ENCODE peak calls at places on chromosomes 6 and 20, in five cellular contexts. O is IMR-90, D is neuronal stem cell, B is mesendoderm, V is H9. C is an unnamed sample.

GRCh38 chr20:34639755-34640222 is 37.1 kb downstream of the PIGU start:
- DNase-seq in O (no peak), D (no peak), B (peak), V (no peak), C (no peak)

GRCh38 chr20:5526516-5526915 is 209.8 kb upstream of the PROKR2 start:
- DNase-seq in O (no peak), D (no peak), B (peak), V (peak), C (peak)

GRCh38 chr20:23680151-23680550 is 8.7 kb downstream of the CST4 start:
- DNase-seq in O (no peak), D (no peak), B (no peak), V (no peak), C (no peak)

GRCh38 chr6:42140756-42141602 is 1.4 kb downstream of the C6orf132 start:
- DNase-seq in O (no peak), D (no peak), B (no peak), V (no peak), C (no peak)

GRCh38 chr20:4519530-4519929 is 202.2 kb upstream of the PRND start:
- DNase-seq in O (no peak), D (peak), B (peak), V (peak), C (peak)

GRCh38 chr20:56626367-56627121 is 2.6 kb upstream of the TFAP2C start:
- DNase-seq in O (no peak), D (peak), B (peak), V (peak), C (peak)

GRCh38 chr6:128131566-128131965 is 230.7 kb upstream of the THEMIS start:
- DNase-seq in O (peak), D (no peak), B (no peak), V (no peak), C (no peak)

GRCh38 chr6:162053084-162053483 is 674.5 kb downstream of the PRKN start:
- DNase-seq in O (no peak), D (no peak), B (no peak), V (no peak), C (no peak)

GRCh38 chr20:61502433-61502832 is 250.4 kb downstream of the CDH4 start:
- DNase-seq in O (peak), D (no peak), B (no peak), V (no peak), C (no peak)

GRCh38 chr20:38001173-38001875 is 31.9 kb downstream of the TTI1 start:
- DNase-seq in O (peak), D (no peak), B (no peak), V (no peak), C (peak)

GRCh38 chr6:6806793-6807518 is 218.4 kb downstream of the LY86 start:
- DNase-seq in O (no peak), D (no peak), B (no peak), V (no peak), C (peak)

GRCh38 chr6:140923048-140923447 is 1209.7 kb upstream of the GJE1 start:
- DNase-seq in O (no peak), D (no peak), B (no peak), V (no peak), C (no peak)

GRCh38 chr20:37640600-37641561 is 52.9 kb upstream of the CTNNBL1 start:
- DNase-seq in O (no peak), D (no peak), B (no peak), V (no peak), C (no peak)

GRCh38 chr20:18719426-18719825 is 94.2 kb upstream of the SCP2D1 start:
- DNase-seq in O (peak), D (no peak), B (no peak), V (no peak), C (no peak)

GRCh38 chr20:49916146-49917002 is 1.0 kb upstream of the SPATA2 start:
- DNase-seq in O (peak), D (no peak), B (peak), V (no peak), C (peak)

GRCh38 chr6:90695316-90695715 is 108.4 kb upstream of the MAP3K7 start:
- DNase-seq in O (no peak), D (no peak), B (peak), V (no peak), C (no peak)

GRCh38 chr20:63236116-63236837 is 572 bp downstream of the BIRC7 start:
- DNase-seq in O (no peak), D (no peak), B (no peak), V (no peak), C (no peak)

GRCh38 chr6:131954775-131955107 is 3.6 kb upstream of the CCN2 start:
- DNase-seq in O (peak), D (no peak), B (peak), V (no peak), C (peak)

GRCh38 chr6:109793793-109794192 is 102.7 kb downstream of the FIG4 start:
- DNase-seq in O (peak), D (no peak), B (no peak), V (no peak), C (peak)

GRCh38 chr20:17936791-17937687 is 31.6 kb downstream of the SNX5 start:
- DNase-seq in O (peak), D (no peak), B (peak), V (no peak), C (peak)

GRCh38 chr6:37142047-37142614 is 27.8 kb upstream of the PIM1 start:
- DNase-seq in O (peak), D (no peak), B (no peak), V (no peak), C (peak)

GRCh38 chr6:42236680-42237473 is 19.2 kb upstream of the MRPS10 start:
- DNase-seq in O (no peak), D (no peak), B (no peak), V (peak), C (no peak)

GRCh38 chr6:33607126-33607783 is 13.9 kb upstream of the ITPR3 start:
- DNase-seq in O (no peak), D (no peak), B (no peak), V (no peak), C (no peak)

GRCh38 chr20:53748821-53749402 is 155.3 kb upstream of the ZNF217 start:
- DNase-seq in O (peak), D (no peak), B (no peak), V (no peak), C (no peak)

GRCh38 chr20:9323622-9324021 is 190.8 kb upstream of the LAMP5 start:
- DNase-seq in O (no peak), D (no peak), B (peak), V (peak), C (no peak)

GRCh38 chr6:139251377-139252017 is 40.3 kb downstream of the TXLNB start:
- DNase-seq in O (no peak), D (no peak), B (no peak), V (no peak), C (no peak)

GRCh38 chr20:48639899-48640298 is 187.9 kb downstream of the PREX1 start:
- DNase-seq in O (no peak), D (no peak), B (no peak), V (no peak), C (no peak)

GRCh38 chr20:44273231-44274215 is 26.4 kb downstream of the GDAP1L1 start:
- DNase-seq in O (no peak), D (no peak), B (no peak), V (no peak), C (no peak)

GRCh38 chr6:57190140-57190539 is 18.0 kb downstream of the BAG2 start:
- DNase-seq in O (peak), D (no peak), B (peak), V (no peak), C (no peak)

GRCh38 chr6:53651149-53651763 is 14.3 kb downstream of the KLHL31 start:
- DNase-seq in O (peak), D (peak), B (peak), V (peak), C (peak)

GRCh38 chr20:56414842-56415765 is 3.0 kb downstream of the CASS4 start:
- DNase-seq in O (peak), D (no peak), B (no peak), V (no peak), C (no peak)

GRCh38 chr20:62855120-62855519 is 6.5 kb downstream of the TCFL5 start:
- DNase-seq in O (no peak), D (no peak), B (no peak), V (no peak), C (no peak)

GRCh38 chr6:25034477-25034876 is 98.7 kb upstream of the RIPOR2 start:
- DNase-seq in O (no peak), D (no peak), B (no peak), V (no peak), C (no peak)

GRCh38 chr20:10619427-10619826 is 54.4 kb downstream of the JAG1 start:
- DNase-seq in O (peak), D (no peak), B (peak), V (no peak), C (no peak)

GRCh38 chr6:157682856-157683481 is 140.1 kb upstream of the SNX9 start:
- DNase-seq in O (peak), D (no peak), B (no peak), V (no peak), C (peak)

GRCh38 chr6:108163644-108164536 is 1.9 kb upstream of the NR2E1 start:
- DNase-seq in O (no peak), D (no peak), B (no peak), V (peak), C (peak)

GRCh38 chr20:25579081-25579770 is 6.1 kb downstream of the NINL start:
- DNase-seq in O (no peak), D (no peak), B (peak), V (no peak), C (no peak)

GRCh38 chr6:28598757-28599686 is 73.3 kb downstream of the GPX5 start:
- DNase-seq in O (no peak), D (no peak), B (no peak), V (no peak), C (no peak)

GRCh38 chr6:127131772-127132171 is 13.3 kb downstream of the RSPO3 start:
- DNase-seq in O (no peak), D (no peak), B (no peak), V (no peak), C (no peak)

GRCh38 chr6:35494161-35494563 is 2.7 kb downstream of the TEAD3 start:
- DNase-seq in O (peak), D (no peak), B (no peak), V (peak), C (no peak)

GRCh38 chr6:35490821-35491557 is 5.9 kb downstream of the TEAD3 start:
- DNase-seq in O (no peak), D (no peak), B (no peak), V (no peak), C (no peak)

GRCh38 chr6:35493307-35493983 is 3.4 kb downstream of the TEAD3 start:
- DNase-seq in O (no peak), D (no peak), B (no peak), V (no peak), C (peak)

GRCh38 chr6:35491558-35492541 is 5.0 kb downstream of the TEAD3 start:
- DNase-seq in O (no peak), D (no peak), B (no peak), V (peak), C (peak)

DNA sequence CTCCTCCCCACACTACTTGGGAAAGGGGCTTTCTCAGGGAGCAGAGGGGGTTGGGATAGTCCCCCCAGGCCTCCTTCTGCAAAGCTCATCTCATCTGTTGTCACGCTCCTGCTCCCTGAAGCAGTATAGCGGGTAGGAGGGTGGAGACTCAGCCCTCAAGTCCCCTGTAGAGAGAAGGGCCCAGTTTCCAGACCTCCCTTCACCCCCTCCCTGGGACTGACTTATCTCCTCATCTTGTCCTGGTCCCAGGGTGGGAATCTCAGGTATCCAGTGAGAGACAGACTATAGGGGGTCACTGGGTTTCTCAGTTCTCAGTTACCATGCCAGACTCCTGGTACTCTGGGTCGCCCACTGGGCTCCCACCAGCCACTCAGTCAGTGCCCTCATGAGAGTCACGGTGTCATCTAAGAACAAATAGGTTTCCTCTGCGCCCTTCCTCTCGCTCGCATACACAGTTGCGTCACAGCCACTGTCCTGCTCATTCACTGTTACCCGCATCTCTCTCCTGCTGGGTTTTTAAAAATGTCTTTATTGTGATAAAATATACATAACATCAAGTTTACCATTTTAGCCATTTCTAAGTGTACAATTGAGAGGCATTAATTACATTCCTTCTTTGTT is 4.1 kb downstream of the TEAD3 start:
- DNase-seq in O (no peak), D (no peak), B (no peak), V (no peak), C (peak)
- H3K9ac ChIP-seq in O (no peak), D (no peak), B (peak), V (no peak), C (no peak)

DNA sequence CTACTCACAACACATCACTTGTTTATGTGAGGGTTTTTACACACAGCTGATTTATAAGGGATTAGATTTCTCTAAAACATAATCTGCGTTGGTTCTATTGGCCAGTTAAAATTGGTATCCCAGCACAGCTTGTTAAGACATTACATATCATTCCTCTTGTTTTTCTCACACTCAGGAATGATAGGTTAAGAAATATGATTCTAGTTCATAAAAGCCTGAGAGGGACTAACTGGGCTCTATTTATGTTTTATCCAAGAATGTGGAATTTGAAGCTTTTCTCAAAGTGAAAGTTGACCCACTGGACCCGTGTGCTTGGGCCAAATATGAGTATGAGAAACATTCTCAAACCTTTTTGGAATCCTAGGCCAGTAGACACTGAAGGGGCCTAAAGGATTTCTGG is 117.3 kb downstream of the TMEM170B start:
- DNase-seq in O (peak), D (no peak), B (no peak), V (no peak), C (peak)
- H2BK5ac ChIP-seq in O (peak), D (no peak), B (no peak), V (no peak), C (no peak)

GRCh38 chr6:149433901-149434300 is 33.8 kb downstream of the SUMO4 start:
- DNase-seq in O (no peak), D (no peak), B (no peak), V (no peak), C (no peak)

GRCh38 chr6:149433405-149433804 is 33.3 kb downstream of the SUMO4 start:
- DNase-seq in O (no peak), D (no peak), B (no peak), V (no peak), C (no peak)

GRCh38 chr6:149428606-149429005 is 28.5 kb downstream of the SUMO4 start:
- DNase-seq in O (no peak), D (no peak), B (no peak), V (no peak), C (no peak)

GRCh38 chr6:149429427-149430360 is 29.6 kb downstream of the SUMO4 start:
- DNase-seq in O (no peak), D (no peak), B (no peak), V (no peak), C (no peak)

GRCh38 chr6:149431905-149432775 is 32.1 kb downstream of the SUMO4 start:
- DNase-seq in O (peak), D (peak), B (peak), V (peak), C (peak)
- H3K9ac ChIP-seq in O (no peak), D (no peak), B (no peak), V (no peak), C (peak)

GRCh38 chr6:151294561-151295101 is 54.9 kb downstream of the AKAP12 start:
- DNase-seq in O (peak), D (no peak), B (no peak), V (no peak), C (peak)
- H2BK5ac ChIP-seq in O (no peak), D (no peak), B (no peak), V (no peak), C (no peak)

DNA sequence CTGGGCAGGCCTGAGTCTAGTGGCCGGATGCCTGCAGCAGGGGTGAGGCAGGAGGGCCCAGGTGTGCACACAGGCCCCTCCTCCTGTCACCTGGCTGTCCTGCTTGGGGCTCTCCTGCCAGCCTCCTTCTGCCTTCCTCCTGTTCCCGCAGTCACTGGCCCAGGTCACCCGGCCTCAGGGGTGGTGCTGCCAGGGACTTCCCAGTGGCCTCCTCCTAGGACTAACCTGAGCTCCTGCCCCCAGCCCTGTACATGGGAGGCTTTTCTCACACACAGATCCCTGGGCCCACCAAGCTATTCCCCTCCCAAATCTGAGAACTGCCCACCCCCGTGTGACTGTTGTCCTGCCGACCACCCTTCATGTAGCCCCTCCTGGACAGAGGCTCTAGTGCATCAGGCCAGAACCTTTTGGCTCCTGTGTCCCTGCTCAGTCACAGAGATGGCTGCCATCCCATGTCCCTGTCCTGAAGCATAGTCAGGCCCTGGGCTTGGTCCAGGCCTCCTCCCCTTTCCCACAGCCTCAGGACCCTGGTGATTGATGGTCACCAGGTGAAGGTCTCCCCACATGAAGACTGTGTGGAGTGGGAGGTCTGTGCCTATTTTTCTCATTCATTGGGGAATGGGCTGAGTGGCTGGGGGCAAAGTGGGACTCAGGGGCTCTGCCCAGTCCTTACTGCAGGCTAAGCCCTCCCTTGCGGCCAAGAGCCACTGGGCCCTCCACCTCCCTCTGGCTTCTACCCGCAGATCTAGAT is 1.1 kb upstream of the ULBP1 start:
- DNase-seq in O (no peak), D (no peak), B (no peak), V (no peak), C (no peak)
- H3K9ac ChIP-seq in O (peak), D (no peak), B (peak), V (no peak), C (no peak)

DNA sequence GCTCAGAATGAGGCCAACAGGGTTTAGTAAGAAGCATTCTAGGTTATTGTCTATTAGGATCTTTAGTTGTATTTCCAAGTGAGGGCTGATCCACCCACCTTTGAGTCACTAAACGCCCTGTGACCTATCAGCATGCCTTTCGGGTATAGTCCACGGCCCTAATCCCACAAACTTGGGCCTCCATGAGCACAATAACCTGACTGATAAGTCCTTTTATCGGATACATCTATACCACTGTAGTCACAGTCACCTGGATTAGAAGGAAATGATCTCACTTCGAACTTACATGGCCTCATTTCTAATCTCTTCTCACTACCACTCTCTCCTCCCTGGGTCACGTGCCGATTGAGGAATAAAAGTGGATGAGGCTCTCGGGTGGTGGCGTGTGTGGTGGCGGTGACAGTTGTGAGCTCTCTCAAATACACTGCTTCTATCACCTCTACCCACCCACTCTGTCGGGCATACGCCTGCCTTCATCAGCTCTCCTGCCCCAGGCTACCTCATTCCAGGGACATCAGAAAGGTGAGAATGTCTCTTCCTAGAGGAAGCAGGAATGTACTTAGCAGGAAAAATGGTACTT is 65.2 kb downstream of the TRAM2 start:
- DNase-seq in O (peak), D (no peak), B (peak), V (no peak), C (peak)
- H2BK5ac ChIP-seq in O (peak), D (no peak), B (no peak), V (no peak), C (peak)

DNA sequence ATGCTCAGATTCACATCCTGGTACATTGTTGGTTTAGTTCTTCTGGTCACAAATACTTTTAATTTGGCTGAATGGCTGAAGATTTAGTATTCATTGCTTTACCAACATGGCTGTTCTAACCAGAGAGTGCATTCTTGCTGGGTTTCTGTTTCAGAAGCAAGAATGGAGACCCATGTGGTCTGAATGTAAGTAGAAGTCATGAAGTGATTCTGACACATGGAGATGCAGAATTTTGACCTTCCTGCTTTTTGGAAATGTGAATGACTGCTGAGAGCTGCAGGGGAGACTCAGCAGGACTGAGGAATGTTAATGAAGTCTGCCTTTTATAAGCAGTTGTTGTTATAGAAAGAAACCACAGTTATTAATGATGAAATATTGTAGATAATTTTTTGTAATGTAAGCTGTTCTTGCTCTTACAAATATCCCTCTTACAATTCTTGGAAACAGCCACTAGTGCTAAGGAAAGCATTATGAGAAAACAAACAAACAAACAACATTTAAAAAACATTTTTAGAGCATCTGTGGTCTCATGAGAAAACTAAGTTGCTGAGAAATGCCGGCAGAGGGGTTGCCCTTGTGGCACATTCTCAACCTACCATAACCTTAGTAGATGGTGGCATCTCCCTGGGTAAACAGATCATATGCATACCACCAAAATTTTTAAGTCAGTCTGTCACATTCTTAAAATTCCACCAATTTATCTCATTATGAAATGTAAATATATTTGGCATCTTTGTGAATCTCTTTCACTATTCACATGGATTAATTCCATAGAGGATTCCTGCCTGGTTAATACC is 575.9 kb upstream of the MARCKS start:
- DNase-seq in O (peak), D (no peak), B (peak), V (no peak), C (no peak)
- H3K9ac ChIP-seq in O (no peak), D (no peak), B (no peak), V (no peak), C (no peak)

GRCh38 chr6:11093591-11094410 is at the start of gene SMIM13:
- DNase-seq in O (peak), D (peak), B (peak), V (peak), C (peak)
- H2BK5ac ChIP-seq in O (peak), D (no peak), B (peak), V (peak), C (peak)

C was measured in trophoblast cell.